ENCODE peak calls at places on chromosomes 12 and 14, in seven cellular contexts. W is breast epithelium, H is transverse colon, Y is right lobe of liver, B is IMR-90, N is sigmoid colon, Q is heart left ventricle. T is an unnamed sample.
A peak's percentile ranks its signal among the peaks of the same experiment; 100 is the strongest.

GRCh38 chr14:24270537-24271133 is 762 bp downstream of the RABGGTA start:
- DNase-seq in W (no peak), H (no peak), Y (no peak), B (no peak), N (no peak), Q (no peak), T (no peak)

GRCh38 chr12:14514154-14514842 is 53.4 kb downstream of the PLBD1 start:
- DNase-seq in W (no peak), H (peak; percentile 65), Y (no peak), B (peak; percentile 21), N (no peak), Q (peak; percentile 29), T (no peak)

GRCh38 chr12:63301311-63301710 is 150.3 kb upstream of the AVPR1A start:
- DNase-seq in W (no peak), H (no peak), Y (no peak), B (no peak), N (no peak), Q (no peak), T (no peak)

GRCh38 chr12:13471471-13471870 is 274.9 kb downstream of the EMP1 start:
- DNase-seq in W (no peak), H (no peak), Y (no peak), B (no peak), N (no peak), Q (no peak), T (no peak)

GRCh38 chr14:22265319-22266140 is 323.5 kb downstream of the DAD1 start:
- DNase-seq in W (no peak), H (no peak), Y (no peak), B (peak; percentile 39), N (no peak), Q (no peak), T (no peak)

GRCh38 chr12:27975222-27976136 is 2.9 kb upstream of the PTHLH start:
- DNase-seq in W (no peak), H (no peak), Y (no peak), B (peak; percentile 72), N (peak; percentile 65), Q (peak; percentile 44), T (no peak)

GRCh38 chr12:116204169-116204568 is 73.3 kb downstream of the MED13L start:
- DNase-seq in W (no peak), H (no peak), Y (no peak), B (no peak), N (no peak), Q (no peak), T (no peak)

GRCh38 chr12:6534914-6535696 is 788 bp downstream of the GAPDH start:
- DNase-seq in W (peak; percentile 80), H (peak; percentile 82), Y (peak; percentile 80), B (peak; percentile 69), N (peak; percentile 92), Q (peak; percentile 88), T (no peak)

GRCh38 chr14:104289485-104289884 is 151.1 kb downstream of the KIF26A start:
- DNase-seq in W (peak; percentile 10), H (no peak), Y (peak; percentile 13), B (no peak), N (peak; percentile 17), Q (peak; percentile 17), T (no peak)

GRCh38 chr12:127832172-127832571 is 434.8 kb upstream of the TMEM132C start:
- DNase-seq in W (no peak), H (no peak), Y (no peak), B (no peak), N (no peak), Q (no peak), T (no peak)

GRCh38 chr14:105888151-105888550 is 361.8 kb downstream of the TMEM121 start:
- DNase-seq in W (no peak), H (no peak), Y (peak; percentile 20), B (no peak), N (no peak), Q (no peak), T (no peak)

GRCh38 chr14:68563256-68564131 is 229.4 kb downstream of the ZFP36L1 start:
- DNase-seq in W (no peak), H (no peak), Y (peak; percentile 60), B (peak; percentile 35), N (no peak), Q (no peak), T (no peak)

GRCh38 chr14:43361766-43362165 is 1145.3 kb downstream of the FSCB start:
- DNase-seq in W (no peak), H (no peak), Y (no peak), B (no peak), N (no peak), Q (no peak), T (no peak)
- TF ChIP-seq POLR2A in W (no peak), H (no peak), Y (no peak), B (no peak), N (no peak), Q (no peak), T (no peak)

GRCh38 chr14:102574840-102575478 is 17.5 kb upstream of the RCOR1 start:
- DNase-seq in W (no peak), H (no peak), Y (no peak), B (no peak), N (no peak), Q (no peak), T (no peak)
- TF ChIP-seq POLR2A in W (no peak), H (no peak), Y (no peak), B (no peak), N (no peak), Q (no peak), T (no peak)

GRCh38 chr12:751192-751827 is 1.1 kb upstream of the WNK1 start:
- DNase-seq in W (peak; percentile 79), H (peak; percentile 93), Y (peak; percentile 93), B (peak; percentile 96), N (peak; percentile 96), Q (peak; percentile 96), T (peak; percentile 80)
- TF ChIP-seq POLR2A in W (peak; percentile 40), H (peak; percentile 34), Y (peak; percentile 66), B (no peak), N (no peak), Q (no peak), T (peak; percentile 34)

GRCh38 chr14:65846469-65846868 is 433.9 kb downstream of the FUT8 start:
- DNase-seq in W (no peak), H (no peak), Y (no peak), B (no peak), N (no peak), Q (no peak), T (no peak)

GRCh38 chr14:65849558-65849957 is 437.0 kb downstream of the FUT8 start:
- DNase-seq in W (no peak), H (no peak), Y (no peak), B (no peak), N (no peak), Q (no peak), T (no peak)

GRCh38 chr14:65847065-65847847 is 434.7 kb downstream of the FUT8 start:
- DNase-seq in W (no peak), H (peak; percentile 43), Y (no peak), B (no peak), N (no peak), Q (no peak), T (no peak)

GRCh38 chr14:65850429-65851145 is 438.1 kb downstream of the FUT8 start:
- DNase-seq in W (no peak), H (peak; percentile 14), Y (no peak), B (no peak), N (no peak), Q (no peak), T (no peak)

GRCh38 chr14:65849096-65849495 is 436.6 kb downstream of the FUT8 start:
- DNase-seq in W (no peak), H (no peak), Y (no peak), B (no peak), N (no peak), Q (no peak), T (no peak)
- TF ChIP-seq POLR2A in W (no peak), H (no peak), Y (no peak), B (no peak), N (no peak), Q (no peak), T (no peak)

T was measured in H54.